ENCODE peak calls at places on chromosomes 2 and 18, in six cellular contexts. Y is left ventricle myocardium inferior, B is fibroblast of lung, C is prostate gland, O is aorta, J is transverse colon. G is an unnamed sample. For H3K4me1, the result is how much of the 10 kb centered on the place peaks cover.

GRCh38 chr2:206515580-206515979 is 72.2 kb downstream of the ADAM23 start:
- DNase-seq in Y (no peak), B (no peak), C (no peak), O (no peak), J (no peak), G (no peak)

GRCh38 chr2:184049566-184049965 is 548.8 kb upstream of the ZNF804A start:
- DNase-seq in Y (no peak), B (no peak), C (no peak), O (no peak), J (no peak), G (no peak)

GRCh38 chr2:128076461-128077106 is 14.4 kb upstream of the UGGT1 start:
- DNase-seq in Y (no peak), B (no peak), C (no peak), O (no peak), J (no peak), G (no peak)

GRCh38 chr2:174412256-174412655 is 16.7 kb downstream of the SCRN3 start:
- DNase-seq in Y (no peak), B (no peak), C (no peak), O (no peak), J (no peak), G (no peak)

GRCh38 chr18:10160251-10160650 is 246.4 kb downstream of the VAPA start:
- DNase-seq in Y (no peak), B (no peak), C (no peak), O (no peak), J (no peak), G (no peak)

GRCh38 chr2:229160180-229160579 is 110.9 kb downstream of the PID1 start:
- DNase-seq in Y (no peak), B (no peak), C (no peak), O (no peak), J (peak), G (no peak)

GRCh38 chr2:15259356-15259756 is 301.8 kb downstream of the NBAS start:
- DNase-seq in Y (no peak), B (no peak), C (no peak), O (no peak), J (no peak), G (no peak)

GRCh38 chr2:121095257-121096080 is 189.5 kb downstream of the TFCP2L1 start:
- DNase-seq in Y (peak), B (peak), C (peak), O (peak), J (peak), G (no peak)

GRCh38 chr2:43226955-43227829 is 786 bp upstream of the ZFP36L2 start:
- DNase-seq in Y (peak), B (peak), C (peak), O (peak), J (peak), G (peak)

GRCh38 chr18:27959101-27959500 is 217.8 kb downstream of the CDH2 start:
- DNase-seq in Y (no peak), B (peak), C (no peak), O (no peak), J (no peak), G (no peak)

GRCh38 chr2:20465716-20466391 is 19.0 kb downstream of the RHOB start:
- DNase-seq in Y (no peak), B (no peak), C (peak), O (no peak), J (no peak), G (no peak)

GRCh38 chr2:3168230-3168891 is 209.3 kb downstream of the EIPR1 start:
- DNase-seq in Y (no peak), B (peak), C (no peak), O (no peak), J (peak), G (no peak)

GRCh38 chr18:59983506-59983905 is 83.7 kb downstream of the PMAIP1 start:
- DNase-seq in Y (no peak), B (no peak), C (no peak), O (no peak), J (no peak), G (no peak)

GRCh38 chr2:20125616-20126015 is 74.2 kb upstream of the LAPTM4A start:
- DNase-seq in Y (no peak), B (no peak), C (no peak), O (no peak), J (no peak), G (no peak)

GRCh38 chr18:29301048-29301447 is 1124.1 kb upstream of the CDH2 start:
- DNase-seq in Y (no peak), B (no peak), C (no peak), O (no peak), J (no peak), G (no peak)

GRCh38 chr2:13745324-13745723 is 887.2 kb upstream of the LRATD1 start:
- DNase-seq in Y (no peak), B (peak), C (no peak), O (no peak), J (no peak), G (no peak)

GRCh38 chr2:8090748-8091700 is 590.8 kb upstream of the ID2 start:
- DNase-seq in Y (peak), B (peak), C (no peak), O (peak), J (peak), G (no peak)

GRCh38 chr2:147543056-147543455 is 301.8 kb upstream of the ACVR2A start:
- DNase-seq in Y (no peak), B (no peak), C (no peak), O (no peak), J (no peak), G (no peak)

GRCh38 chr18:23311346-23312103 is 141.6 kb upstream of the RIOK3 start:
- DNase-seq in Y (peak), B (peak), C (peak), O (peak), J (no peak), G (no peak)

GRCh38 chr2:46780801-46781445 is 134.7 kb downstream of the MCFD2 start:
- DNase-seq in Y (peak), B (peak), C (no peak), O (no peak), J (peak), G (no peak)

GRCh38 chr18:79948719-79949411 is 2.6 kb downstream of the SLC66A2 start:
- DNase-seq in Y (no peak), B (no peak), C (no peak), O (peak), J (peak), G (no peak)

GRCh38 chr2:38601463-38602135 is 1.1 kb downstream of the HNRNPLL start:
- DNase-seq in Y (no peak), B (peak), C (no peak), O (no peak), J (no peak), G (peak)

GRCh38 chr2:99821039-99821438 is 321.4 kb downstream of the AFF3 start:
- DNase-seq in Y (no peak), B (no peak), C (no peak), O (no peak), J (no peak), G (no peak)

GRCh38 chr2:20411361-20411894 is 35.4 kb upstream of the RHOB start:
- DNase-seq in Y (peak), B (peak), C (peak), O (peak), J (peak), G (peak)

GRCh38 chr2:214934006-214934405 is 124.5 kb upstream of the BARD1 start:
- DNase-seq in Y (no peak), B (no peak), C (no peak), O (no peak), J (no peak), G (no peak)

GRCh38 chr2:61109291-61109690 is 43.6 kb downstream of the SANBR start:
- DNase-seq in Y (no peak), B (peak), C (no peak), O (no peak), J (no peak), G (no peak)

GRCh38 chr18:13603304-13604019 is 122.9 kb downstream of the FAM210A start:
- DNase-seq in Y (no peak), B (no peak), C (no peak), O (no peak), J (no peak), G (no peak)

GRCh38 chr2:224359569-224359968 is 42.3 kb downstream of the FAM124B start:
- DNase-seq in Y (no peak), B (no peak), C (no peak), O (no peak), J (no peak), G (no peak)

GRCh38 chr2:2837768-2838547 is 506.9 kb upstream of the MYT1L start:
- DNase-seq in Y (no peak), B (no peak), C (no peak), O (no peak), J (no peak), G (no peak)

GRCh38 chr2:204971219-204971907 is 426.1 kb downstream of the PARD3B start:
- DNase-seq in Y (no peak), B (no peak), C (no peak), O (no peak), J (no peak), G (no peak)

GRCh38 chr2:154697422-154698237 is 865 bp upstream of the KCNJ3 start:
- DNase-seq in Y (no peak), B (peak), C (no peak), O (peak), J (peak), G (no peak)

GRCh38 chr2:231359484-231359883 is 36.0 kb upstream of the B3GNT7 start:
- DNase-seq in Y (no peak), B (no peak), C (no peak), O (peak), J (no peak), G (no peak)

GRCh38 chr2:108905176-108905575 is 83.8 kb downstream of the EDAR start:
- DNase-seq in Y (peak), B (no peak), C (no peak), O (peak), J (no peak), G (no peak)

GRCh38 chr2:104794416-104794815 is 59.5 kb upstream of the POU3F3 start:
- DNase-seq in Y (no peak), B (no peak), C (no peak), O (no peak), J (no peak), G (no peak)

GRCh38 chr2:205675861-205676516 is 6.3 kb upstream of the NRP2 start:
- DNase-seq in Y (no peak), B (peak), C (no peak), O (no peak), J (no peak), G (no peak)

GRCh38 chr2:160399880-160400279 is 93.7 kb downstream of the RBMS1 start:
- DNase-seq in Y (no peak), B (no peak), C (no peak), O (no peak), J (no peak), G (no peak)

GRCh38 chr2:160402997-160403979 is 90.3 kb downstream of the RBMS1 start:
- DNase-seq in Y (no peak), B (peak), C (no peak), O (no peak), J (no peak), G (no peak)

GRCh38 chr2:160402498-160402897 is 91.1 kb downstream of the RBMS1 start:
- DNase-seq in Y (no peak), B (no peak), C (no peak), O (no peak), J (no peak), G (no peak)

GRCh38 chr2:160405077-160405865 is 88.3 kb downstream of the RBMS1 start:
- DNase-seq in Y (no peak), B (no peak), C (no peak), O (no peak), J (no peak), G (no peak)

GRCh38 chr2:160401895-160402294 is 91.7 kb downstream of the RBMS1 start:
- DNase-seq in Y (no peak), B (no peak), C (no peak), O (no peak), J (no peak), G (no peak)
- H3K4me3 ChIP-seq in Y (no peak), B (no peak), C (no peak), O (no peak), J (no peak), G (no peak)

DNA sequence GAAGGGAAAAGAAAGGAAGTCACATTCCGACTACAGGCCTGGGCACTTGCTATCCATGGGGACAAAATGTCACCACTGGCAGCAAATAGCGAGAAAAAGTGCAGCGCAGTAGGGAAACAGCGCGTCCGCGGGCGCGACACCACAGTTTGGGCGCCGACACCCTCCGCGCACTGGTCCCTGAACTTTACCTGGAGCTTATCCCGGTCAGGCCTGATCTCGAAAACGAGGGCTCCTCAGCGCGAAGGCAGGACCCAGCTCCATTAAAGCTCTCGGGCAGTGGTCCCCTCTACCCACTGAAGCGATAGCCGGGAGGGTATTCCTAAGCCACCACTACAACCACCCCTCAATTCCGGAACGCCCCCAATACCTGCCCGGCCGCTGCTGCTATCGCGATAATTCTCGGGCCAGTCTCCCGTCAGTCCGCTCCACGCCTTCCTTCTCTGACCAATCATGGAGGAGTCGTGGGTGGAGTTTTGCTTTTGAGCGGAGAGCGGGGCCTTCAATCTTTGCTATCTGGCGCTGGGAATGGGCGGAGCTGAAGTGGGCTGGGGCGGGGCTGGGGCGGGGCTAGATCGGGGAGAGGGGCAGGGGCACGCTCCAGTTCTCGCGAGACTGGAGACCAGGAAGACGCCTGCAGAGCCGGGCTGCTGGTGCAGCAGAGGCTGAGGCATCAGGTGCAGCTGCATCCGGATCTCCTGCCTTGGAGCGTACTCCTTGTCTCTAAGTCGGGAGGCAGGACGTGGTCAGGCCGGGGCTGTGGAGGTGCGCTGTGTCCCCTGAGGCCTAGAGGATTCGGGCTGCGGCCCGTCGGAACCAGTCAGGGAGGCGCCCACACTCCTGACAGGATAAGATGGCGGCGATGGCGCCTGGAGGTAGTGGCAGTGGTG is at the start of the genes PIGN and RELCH:
- DNase-seq in Y (peak), B (peak), C (peak), O (peak), J (peak), G (peak)
- H3K4me1 ChIP-seq in Y (half or more), B (under half), C (under half), O (under half), J (under half), G (half or more)

DNA sequence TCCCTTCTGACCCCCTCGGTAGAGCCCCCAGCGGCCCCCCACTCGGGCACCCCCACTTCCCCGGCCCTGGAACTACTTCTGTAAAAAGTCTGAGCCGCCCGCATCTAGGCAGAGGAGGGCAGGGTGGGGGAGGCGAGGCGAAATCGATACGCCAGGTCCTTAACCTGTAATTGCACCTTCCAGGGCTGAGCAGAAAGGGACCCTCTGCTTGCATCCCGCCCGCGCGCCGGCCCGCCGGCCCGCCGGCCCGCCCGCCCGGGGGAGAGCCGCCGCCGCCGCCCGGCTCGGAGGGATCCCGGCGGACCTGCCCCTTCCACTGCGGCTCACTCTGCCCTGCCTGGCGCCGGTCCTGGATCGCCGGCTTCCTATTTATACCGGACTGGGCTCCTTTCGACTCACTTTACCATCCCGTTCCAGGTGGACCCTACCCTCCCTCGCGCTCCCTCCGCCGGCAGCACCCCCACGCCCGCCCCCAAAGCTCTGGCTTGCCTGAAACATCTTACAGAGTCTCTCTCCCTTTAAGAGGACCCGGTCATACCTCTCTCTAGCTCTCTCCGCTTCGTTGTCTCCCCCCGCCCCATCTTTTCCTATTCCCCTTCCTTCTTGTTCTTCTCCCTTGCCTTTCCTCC is 838 bp downstream of the KLHL14 start:
- DNase-seq in Y (no peak), B (no peak), C (no peak), O (no peak), J (no peak), G (no peak)
- H3K4me3 ChIP-seq in Y (peak), B (no peak), C (peak), O (peak), J (peak), G (no peak)

GRCh38 chr18:57791192-57791591 is 11.9 kb downstream of the ATP8B1 start:
- DNase-seq in Y (no peak), B (no peak), C (no peak), O (no peak), J (no peak), G (no peak)

GRCh38 chr18:57792741-57793629 is 10.1 kb downstream of the ATP8B1 start:
- DNase-seq in Y (no peak), B (peak), C (no peak), O (no peak), J (no peak), G (no peak)

GRCh38 chr18:57791911-57792310 is 11.2 kb downstream of the ATP8B1 start:
- DNase-seq in Y (no peak), B (no peak), C (no peak), O (no peak), J (no peak), G (no peak)

GRCh38 chr18:57794951-57795728 is 8.0 kb downstream of the ATP8B1 start:
- DNase-seq in Y (no peak), B (no peak), C (no peak), O (no peak), J (peak), G (no peak)

DNA sequence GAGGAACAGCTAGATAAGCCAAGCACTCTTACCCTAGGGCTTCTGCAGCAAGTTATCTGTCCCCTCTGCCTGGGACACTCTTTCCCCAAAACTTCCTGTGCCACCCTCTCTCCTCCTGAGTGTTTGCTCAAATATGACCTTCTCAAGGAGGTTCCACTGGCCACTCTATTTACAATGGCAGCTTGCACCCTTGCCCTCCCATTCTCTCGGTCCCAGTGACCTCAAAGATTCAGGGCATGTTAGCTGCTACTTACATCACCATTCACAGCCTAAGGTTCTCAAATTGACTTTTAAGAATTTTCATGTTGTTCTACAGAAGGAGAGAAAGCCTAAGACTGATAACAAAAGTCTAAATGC is 9.5 kb downstream of the ATP8B1 start:
- DNase-seq in Y (no peak), B (no peak), C (no peak), O (no peak), J (no peak), G (no peak)
- H3K4me1 ChIP-seq in Y (half or more), B (under half), C (under half), O (under half), J (under half), G (under half)

GRCh38 chr2:162072181-162072702 is 1.8 kb downstream of the DPP4 start:
- DNase-seq in Y (no peak), B (peak), C (no peak), O (no peak), J (no peak), G (no peak)
- H3K4me3 ChIP-seq in Y (peak), B (peak), C (peak), O (no peak), J (peak), G (peak)

GRCh38 chr2:17788773-17789172 is 27.5 kb upstream of the MSGN1 start:
- DNase-seq in Y (no peak), B (no peak), C (no peak), O (no peak), J (no peak), G (no peak)
- H3K4me1 ChIP-seq in Y (under half), B (under half), C (under half), O (under half), J (under half), G (under half)

DNA sequence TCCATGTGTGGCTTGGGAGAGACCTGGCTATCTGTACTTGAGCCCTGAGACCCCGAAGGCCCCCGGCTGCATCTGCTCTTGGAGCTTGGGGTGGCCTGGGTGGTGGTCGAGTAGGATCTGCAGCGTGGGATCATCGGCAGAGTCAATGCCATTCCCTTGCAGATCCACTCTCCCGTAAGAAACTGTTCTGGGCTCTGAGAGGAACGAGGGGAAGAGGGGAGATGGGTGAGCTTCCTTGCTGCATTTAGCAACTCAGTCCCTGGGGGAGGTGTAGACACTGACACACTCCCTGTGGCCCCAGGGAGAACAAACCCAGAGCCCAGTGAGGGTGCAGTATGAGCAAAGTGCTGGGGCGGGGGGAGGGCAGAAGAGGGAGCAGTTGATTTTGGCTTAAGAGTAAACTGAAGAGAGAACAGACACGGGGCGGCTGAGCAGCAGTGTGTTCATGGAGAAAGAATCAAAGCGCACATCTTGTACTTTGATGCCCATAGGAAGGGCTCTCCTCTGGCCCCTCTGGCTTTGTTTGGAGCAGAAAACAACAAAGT is 8.5 kb downstream of the GREB1 start:
- DNase-seq in Y (no peak), B (no peak), C (peak), O (no peak), J (no peak), G (no peak)
- H3K4me3 ChIP-seq in Y (no peak), B (no peak), C (peak), O (no peak), J (no peak), G (no peak)

GRCh38 chr18:48947102-48947501 is 3.7 kb downstream of the SMAD7 start:
- DNase-seq in Y (no peak), B (peak), C (no peak), O (peak), J (no peak), G (no peak)

GRCh38 chr18:48949051-48949605 is 1.6 kb downstream of the SMAD7 start:
- DNase-seq in Y (no peak), B (no peak), C (no peak), O (no peak), J (peak), G (peak)

GRCh38 chr18:48949606-48950535 is 894 bp downstream of the SMAD7 start:
- DNase-seq in Y (no peak), B (peak), C (no peak), O (peak), J (peak), G (no peak)

GRCh38 chr18:48947583-48947982 is 3.2 kb downstream of the SMAD7 start:
- DNase-seq in Y (peak), B (no peak), C (no peak), O (peak), J (no peak), G (no peak)

GRCh38 chr18:48948112-48949050 is 2.4 kb downstream of the SMAD7 start:
- DNase-seq in Y (no peak), B (peak), C (peak), O (peak), J (peak), G (peak)
- H3K4me1 ChIP-seq in Y (half or more), B (under half), C (under half), O (under half), J (half or more), G (half or more)

G was measured in CD4-positive, CD25-positive, alpha-beta regulatory T cell.